ENCODE peak calls at places on chromosomes 11 and 22, in four cellular contexts. X, Q, P and C are unnamed samples.

GRCh38 chr11:20162824-20163777 is 2.8 kb upstream of the DBX1 start:
- DNase-seq in X (no peak), Q (no peak), P (peak), C (no peak)

GRCh38 chr11:101912823-101913284 is 2.0 kb upstream of the CEP126 start:
- DNase-seq in X (no peak), Q (no peak), P (peak), C (no peak)

GRCh38 chr22:41966607-41967240 is 2.5 kb upstream of the SEPTIN3 start:
- DNase-seq in X (peak), Q (peak), P (peak), C (peak)

GRCh38 chr11:47464479-47464878 is 15.5 kb upstream of the RAPSN start:
- DNase-seq in X (peak), Q (no peak), P (no peak), C (no peak)

GRCh38 chr11:13009921-13010736 is 1.0 kb downstream of the RASSF10 start:
- DNase-seq in X (no peak), Q (no peak), P (peak), C (no peak)

GRCh38 chr11:17725174-17725573 is 5.8 kb downstream of the MYOD1 start:
- DNase-seq in X (no peak), Q (no peak), P (no peak), C (no peak)

GRCh38 chr11:16924826-16925494 is 89.3 kb downstream of the PLEKHA7 start:
- DNase-seq in X (no peak), Q (no peak), P (no peak), C (peak)

GRCh38 chr22:40276877-40277823 is 69.2 kb upstream of the ADSL start:
- DNase-seq in X (no peak), Q (no peak), P (peak), C (peak)

GRCh38 chr11:10632483-10632882 is 61.1 kb downstream of the IRAG1 start:
- DNase-seq in X (no peak), Q (no peak), P (no peak), C (no peak)

GRCh38 chr11:6377902-6378694 is 12.2 kb upstream of the SMPD1 start:
- DNase-seq in X (no peak), Q (no peak), P (peak), C (no peak)

GRCh38 chr11:102325088-102325487 is 7.8 kb downstream of the BIRC3 start:
- DNase-seq in X (no peak), Q (no peak), P (no peak), C (no peak)

GRCh38 chr11:64867748-64868462 is 10.5 kb downstream of the EHD1 start:
- DNase-seq in X (no peak), Q (no peak), P (no peak), C (no peak)

GRCh38 chr11:133549796-133550195 is 17.5 kb upstream of the OPCML start:
- DNase-seq in X (no peak), Q (no peak), P (no peak), C (no peak)

GRCh38 chr11:124302756-124303155 is 11.0 kb downstream of the OR8D1 start:
- DNase-seq in X (no peak), Q (no peak), P (peak), C (no peak)

GRCh38 chr11:111379500-111380136 is 543 bp upstream of the POU2AF1 start:
- DNase-seq in X (no peak), Q (no peak), P (no peak), C (no peak)

GRCh38 chr11:103354656-103355055 is 245.4 kb downstream of the DYNC2H1 start:
- DNase-seq in X (no peak), Q (no peak), P (no peak), C (no peak)

GRCh38 chr22:22487059-22487458 is 21.5 kb downstream of the ZNF280B start:
- DNase-seq in X (no peak), Q (no peak), P (no peak), C (no peak)

GRCh38 chr11:34308049-34308692 is 49.6 kb downstream of the ABTB2 start:
- DNase-seq in X (no peak), Q (no peak), P (no peak), C (no peak)

GRCh38 chr22:46725096-46725495 is 13.0 kb downstream of the CERK start:
- DNase-seq in X (no peak), Q (no peak), P (no peak), C (no peak)

GRCh38 chr22:20641198-20641892 is 132.6 kb upstream of the SERPIND1 start:
- DNase-seq in X (no peak), Q (no peak), P (no peak), C (no peak)

GRCh38 chr22:29142116-29142515 is 63.6 kb upstream of the EMID1 start:
- DNase-seq in X (no peak), Q (no peak), P (no peak), C (no peak)

GRCh38 chr11:72813740-72814138 is 472 bp upstream of the ATG16L2 start:
- DNase-seq in X (peak), Q (no peak), P (peak), C (no peak)

GRCh38 chr22:32354360-32355351 is 3.0 kb upstream of the RFPL3 start:
- DNase-seq in X (no peak), Q (no peak), P (peak), C (peak)